ENCODE peak calls at places on chromosomes 16 and 17, in seven cellular contexts. B is mucosa of descending colon; P is AG09309; F is T-helper 1 cell; U is RWPE1; R is LoVo; K is stimulated activated naive CD8-positive, alpha-beta T cell treated with anti-CD3 and anti-CD28 coated beads, Interleukin-15, Interleukin-2, amounts not matched to agents 100 U/mL and 50 U/mL, for 24 hours. Y is an unnamed sample.

GRCh38 chr16:19805459-19806160 is 79.0 kb downstream of the GPRC5B start:
- DNase-seq in F (no peak), B (no peak), K (no peak), U (no peak), P (no peak), R (no peak), Y (no peak)

GRCh38 chr16:81399909-81400308 is 44.7 kb upstream of the CMIP start:
- DNase-seq in K (no peak), P (no peak), R (no peak), B (no peak), U (no peak), F (no peak), Y (no peak)

GRCh38 chr17:78473951-78474630 is 95.6 kb downstream of the PGS1 start:
- DNase-seq in B (no peak), P (no peak), U (no peak), R (no peak), K (no peak), F (no peak), Y (no peak)

GRCh38 chr16:86657972-86658371 is 79.6 kb downstream of the FOXL1 start:
- DNase-seq in F (no peak), U (no peak), P (no peak), K (no peak), B (no peak), R (no peak), Y (no peak)

GRCh38 chr17:58271532-58271931 is 9.2 kb downstream of the MPO start:
- DNase-seq in U (no peak), B (no peak), P (no peak), R (no peak), K (no peak), F (no peak), Y (no peak)

GRCh38 chr17:47855737-47856136 is 4.8 kb upstream of the SP6 start:
- DNase-seq in B (no peak), P (no peak), U (no peak), F (no peak), R (no peak), K (no peak), Y (no peak)

GRCh38 chr17:6269474-6269873 is 165.4 kb downstream of the AIPL1 start:
- DNase-seq in F (no peak), P (no peak), U (peak), R (peak), K (peak), B (peak), Y (no peak)

GRCh38 chr17:82283208-82283749 is 9.8 kb upstream of the CSNK1D start:
- DNase-seq in K (peak), B (no peak), U (peak), R (no peak), F (no peak), P (no peak), Y (peak)

GRCh38 chr16:85396879-85397871 is 215.9 kb upstream of the GSE1 start:
- DNase-seq in U (peak), F (no peak), B (peak), K (no peak), R (no peak), P (no peak), Y (peak)

GRCh38 chr16:28211758-28212531 is at the start of gene XPO6:
- DNase-seq in R (peak), P (peak), B (peak), U (peak), K (peak), F (peak), Y (peak)

GRCh38 chr16:66911801-66912200 is 6.9 kb downstream of the CDH16 start:
- DNase-seq in B (no peak), R (no peak), U (no peak), F (no peak), K (no peak), P (no peak), Y (no peak)

GRCh38 chr17:28841901-28842281 is 699 bp downstream of the FAM222B start:
- DNase-seq in U (peak), P (no peak), K (no peak), B (no peak), F (no peak), R (peak), Y (no peak)

GRCh38 chr17:82383411-82383810 is 11.8 kb downstream of the UTS2R start:
- DNase-seq in R (no peak), K (no peak), P (no peak), B (no peak), F (no peak), U (no peak), Y (no peak)

GRCh38 chr17:72591500-72592241 is 470.9 kb downstream of the SOX9 start:
- DNase-seq in R (no peak), K (peak), B (no peak), P (no peak), U (no peak), F (no peak), Y (peak)

GRCh38 chr17:41340496-41340895 is 10.1 kb downstream of the KRT33A start:
- DNase-seq in U (no peak), F (no peak), R (no peak), B (no peak), P (no peak), K (no peak), Y (no peak)

GRCh38 chr17:63700528-63701441 is 860 bp upstream of the LIMD2 start:
- DNase-seq in U (no peak), B (no peak), R (no peak), K (peak), F (peak), P (no peak), Y (no peak)

GRCh38 chr16:11333696-11334095 is 11.6 kb upstream of the RMI2 start:
- DNase-seq in R (no peak), P (no peak), K (no peak), B (no peak), F (no peak), U (peak), Y (peak)

GRCh38 chr17:80192268-80192667 is 22.4 kb downstream of the CARD14 start:
- DNase-seq in K (no peak), F (no peak), B (no peak), R (no peak), U (no peak), P (no peak), Y (no peak)

GRCh38 chr16:85631802-85632393 is 18.8 kb downstream of the GSE1 start:
- DNase-seq in B (no peak), U (no peak), R (no peak), P (no peak), F (no peak), K (no peak), Y (no peak)

Y was measured in PC-9.